ENCODE peak calls at places on chromosome 13, in seven cellular contexts. One of them, this sample, is unnamed.

GRCh38 chr13:66205807-66206206 is 1024.3 kb downstream of the PCDH9 start:
- DNase-seq in NCI-H1930: no peak
- DNase-seq in nephron progenitor cell: no peak
- DNase-seq in astrocyte: no peak
- DNase-seq in suprapubic skin: no peak
- DNase-seq in head of caudate nucleus: no peak
- DNase-seq in NCI-H446 treated with DMSO at 0.1 percent for 48 hours: no peak
- DNase-seq in this sample: no peak

GRCh38 chr13:105904034-105904742 is 631.3 kb downstream of the EFNB2 start:
- DNase-seq in NCI-H1930: no peak
- DNase-seq in nephron progenitor cell: no peak
- DNase-seq in astrocyte: no peak
- DNase-seq in suprapubic skin: no peak
- DNase-seq in head of caudate nucleus: no peak
- DNase-seq in NCI-H446 treated with DMSO at 0.1 percent for 48 hours: no peak
- DNase-seq in this sample: no peak

GRCh38 chr13:65971541-65971940 is 1258.6 kb downstream of the PCDH9 start:
- DNase-seq in NCI-H1930: no peak
- DNase-seq in nephron progenitor cell: no peak
- DNase-seq in astrocyte: no peak
- DNase-seq in suprapubic skin: no peak
- DNase-seq in head of caudate nucleus: peak
- DNase-seq in NCI-H446 treated with DMSO at 0.1 percent for 48 hours: no peak
- DNase-seq in this sample: no peak

GRCh38 chr13:73991384-73991783 is 142.8 kb downstream of the KLF12 start:
- DNase-seq in NCI-H1930: peak
- DNase-seq in nephron progenitor cell: no peak
- DNase-seq in astrocyte: no peak
- DNase-seq in suprapubic skin: no peak
- DNase-seq in head of caudate nucleus: no peak
- DNase-seq in NCI-H446 treated with DMSO at 0.1 percent for 48 hours: no peak
- DNase-seq in this sample: no peak

GRCh38 chr13:110371550-110372465 is 64.7 kb downstream of the COL4A2 start:
- DNase-seq in NCI-H1930: no peak
- DNase-seq in nephron progenitor cell: no peak
- DNase-seq in astrocyte: peak
- DNase-seq in suprapubic skin: no peak
- DNase-seq in head of caudate nucleus: no peak
- DNase-seq in NCI-H446 treated with DMSO at 0.1 percent for 48 hours: no peak
- DNase-seq in this sample: no peak

GRCh38 chr13:103510007-103510406 is 443.8 kb upstream of the SLC10A2 start:
- DNase-seq in NCI-H1930: no peak
- DNase-seq in nephron progenitor cell: no peak
- DNase-seq in astrocyte: no peak
- DNase-seq in suprapubic skin: no peak
- DNase-seq in head of caudate nucleus: no peak
- DNase-seq in NCI-H446 treated with DMSO at 0.1 percent for 48 hours: no peak
- DNase-seq in this sample: no peak

GRCh38 chr13:100156786-100157185 is 67.9 kb downstream of the PCCA start:
- DNase-seq in NCI-H1930: no peak
- DNase-seq in nephron progenitor cell: no peak
- DNase-seq in astrocyte: peak
- DNase-seq in suprapubic skin: no peak
- DNase-seq in head of caudate nucleus: no peak
- DNase-seq in NCI-H446 treated with DMSO at 0.1 percent for 48 hours: no peak
- DNase-seq in this sample: no peak

GRCh38 chr13:97043302-97043701 is 49.0 kb upstream of the OXGR1 start:
- DNase-seq in NCI-H1930: no peak
- DNase-seq in nephron progenitor cell: no peak
- DNase-seq in astrocyte: peak
- DNase-seq in suprapubic skin: no peak
- DNase-seq in head of caudate nucleus: no peak
- DNase-seq in NCI-H446 treated with DMSO at 0.1 percent for 48 hours: no peak
- DNase-seq in this sample: no peak

GRCh38 chr13:52162279-52163101 is 3.1 kb upstream of the NEK3 start:
- DNase-seq in NCI-H1930: no peak
- DNase-seq in nephron progenitor cell: no peak
- DNase-seq in astrocyte: peak
- DNase-seq in suprapubic skin: no peak
- DNase-seq in head of caudate nucleus: no peak
- DNase-seq in NCI-H446 treated with DMSO at 0.1 percent for 48 hours: no peak
- DNase-seq in this sample: no peak

GRCh38 chr13:66483712-66484111 is 746.4 kb downstream of the PCDH9 start:
- DNase-seq in NCI-H1930: no peak
- DNase-seq in nephron progenitor cell: no peak
- DNase-seq in astrocyte: no peak
- DNase-seq in suprapubic skin: no peak
- DNase-seq in head of caudate nucleus: no peak
- DNase-seq in NCI-H446 treated with DMSO at 0.1 percent for 48 hours: no peak
- DNase-seq in this sample: no peak

GRCh38 chr13:42836930-42837329 is 55.5 kb downstream of the FAM216B start:
- DNase-seq in NCI-H1930: no peak
- DNase-seq in nephron progenitor cell: no peak
- DNase-seq in astrocyte: peak
- DNase-seq in suprapubic skin: no peak
- DNase-seq in head of caudate nucleus: no peak
- DNase-seq in NCI-H446 treated with DMSO at 0.1 percent for 48 hours: peak
- DNase-seq in this sample: no peak